ENCODE peak calls at places on chromosomes 4 and X, in four cellular contexts. F is HepG2, J is HCT116, R is GM23248. T is an unnamed sample.

GRCh38 chrX:152600853-152601635 is 36.7 kb upstream of the GABRQ start:
- DNase-seq in J (no peak), F (no peak), R (no peak), T (no peak)

GRCh38 chrX:68685722-68686683 is 38.5 kb downstream of the STARD8 start:
- DNase-seq in R (peak), F (no peak), J (no peak), T (no peak)

GRCh38 chr4:174749091-174749490 is 80.0 kb downstream of the GLRA3 start:
- DNase-seq in R (peak), J (no peak), F (no peak), T (no peak)

GRCh38 chr4:162056947-162057346 is 106.9 kb downstream of the FSTL5 start:
- DNase-seq in F (no peak), J (no peak), R (no peak), T (no peak)

GRCh38 chr4:83252782-83253405 is 31.7 kb downstream of the COQ2 start:
- DNase-seq in J (peak), F (peak), R (peak), T (peak)

GRCh38 chr4:60865238-60865637 is 334.9 kb upstream of the ADGRL3 start:
- DNase-seq in J (no peak), F (no peak), R (no peak), T (no peak)

GRCh38 chrX:153411255-153411987 is at the start of gene ZFP92:
- DNase-seq in F (no peak), R (peak), J (no peak), T (no peak)

GRCh38 chrX:119989905-119990408 is 46.4 kb upstream of the NKAP start:
- DNase-seq in F (no peak), J (no peak), R (no peak), T (no peak)

GRCh38 chrX:36856849-36857248 is 151.3 kb upstream of the FAM47C start:
- DNase-seq in J (no peak), R (peak), F (no peak), T (no peak)

GRCh38 chr4:158810487-158811215 is 41.8 kb downstream of the FNIP2 start:
- DNase-seq in F (no peak), J (peak), R (peak), T (no peak)

GRCh38 chr4:176001171-176002006 is 64.3 kb upstream of the WDR17 start:
- DNase-seq in F (no peak), J (peak), R (peak), T (no peak)
- TF ChIP-seq EZH2 in F (no peak), J (no peak), R (peak), T (no peak)

GRCh38 chrX:107775000-107775733 is 420 bp downstream of the TSC22D3 start:
- DNase-seq in F (no peak), J (no peak), R (no peak), T (no peak)
- TF ChIP-seq EZH2 in F (no peak), J (no peak), R (no peak), T (no peak)

GRCh38 chr4:25863347-25863784 is 578 bp upstream of the SEL1L3 start:
- DNase-seq in R (no peak), F (no peak), J (no peak), T (no peak)
- TF ChIP-seq EZH2 in R (no peak), F (no peak), J (no peak), T (no peak)

GRCh38 chr4:2400841-2401609 is 17.4 kb downstream of the ZFYVE28 start:
- DNase-seq in R (no peak), J (no peak), F (no peak), T (no peak)

GRCh38 chr4:2402453-2402852 is 16.0 kb downstream of the ZFYVE28 start:
- DNase-seq in F (no peak), R (no peak), J (no peak), T (no peak)

GRCh38 chr4:2402053-2402452 is 16.4 kb downstream of the ZFYVE28 start:
- DNase-seq in R (peak), J (no peak), F (peak), T (no peak)

GRCh38 chr4:2402941-2403340 is 15.5 kb downstream of the ZFYVE28 start:
- DNase-seq in F (no peak), R (no peak), J (no peak), T (no peak)

DNA sequence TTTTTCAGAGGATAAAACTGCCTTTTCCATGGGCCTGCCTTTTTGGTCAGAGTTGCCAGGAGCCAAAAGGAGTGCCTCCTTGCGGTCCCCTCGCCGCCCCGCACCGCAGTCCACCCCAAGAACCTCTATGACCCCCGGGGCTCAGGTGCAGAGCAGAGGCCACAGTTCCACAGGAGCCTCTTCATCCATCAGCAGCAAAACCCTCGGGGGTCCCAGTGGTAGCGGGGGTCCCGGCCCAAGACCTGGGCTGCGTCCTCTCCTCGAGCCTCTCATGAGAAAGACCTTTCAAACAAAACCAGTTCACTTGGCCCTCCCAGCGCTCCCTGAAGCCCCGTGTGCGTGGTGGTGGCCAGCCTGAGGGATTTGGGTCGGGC is 16.8 kb downstream of the ZFYVE28 start:
- DNase-seq in F (no peak), J (no peak), R (no peak), T (no peak)
- TF ChIP-seq EZH2 in F (no peak), J (no peak), R (no peak), T (no peak)

GRCh38 chr4:5052424-5052702 is 1.1 kb downstream of the STK32B start:
- DNase-seq in J (no peak), R (no peak), F (no peak), T (no peak)
- TF ChIP-seq EZH2 in J (no peak), R (no peak), F (no peak), T (no peak)